ENCODE peak calls at places on chromosomes 12 and 14, in six cellular contexts. K is cardiac fibroblast, B is WERI-Rb-1, N is choroid plexus epithelial cell, P is fibroblast of pulmonary artery, Y is uterus. X is an unnamed sample.

GRCh38 chr12:98591209-98591608 is 2.3 kb upstream of the SLC25A3 start:
- DNase-seq in P (peak), Y (no peak), K (no peak), N (peak), B (no peak), X (no peak)

GRCh38 chr12:85688837-85689236 is 147.4 kb downstream of the RASSF9 start:
- DNase-seq in B (no peak), Y (no peak), K (peak), P (peak), N (peak), X (no peak)

GRCh38 chr14:24542346-24542936 is 33.6 kb downstream of the CTSG start:
- DNase-seq in N (no peak), K (peak), P (no peak), B (no peak), Y (no peak), X (peak)

GRCh38 chr14:71931492-71932228 is 569 bp upstream of the RGS6 start:
- DNase-seq in P (no peak), B (peak), K (no peak), N (peak), Y (no peak), X (peak)

GRCh38 chr12:106323537-106323936 is 21.0 kb downstream of the TCP11L2 start:
- DNase-seq in N (no peak), Y (no peak), B (no peak), K (no peak), P (no peak), X (no peak)

GRCh38 chr14:69266572-69267345 is 6.8 kb downstream of the GALNT16 start:
- DNase-seq in K (no peak), P (no peak), N (no peak), B (no peak), Y (no peak), X (no peak)

GRCh38 chr12:131018808-131019397 is 65.2 kb downstream of the ADGRD1 start:
- DNase-seq in Y (no peak), K (no peak), N (no peak), P (no peak), B (no peak), X (no peak)

GRCh38 chr12:94618995-94619695 is 31.2 kb downstream of the TMCC3 start:
- DNase-seq in B (no peak), K (peak), P (peak), Y (no peak), N (peak), X (peak)

GRCh38 chr12:55847603-55848329 is 5.0 kb upstream of the MMP19 start:
- DNase-seq in P (peak), N (peak), Y (peak), B (no peak), K (peak), X (peak)

GRCh38 chr12:59695379-59695778 is 99.5 kb downstream of the SLC16A7 start:
- DNase-seq in B (no peak), N (peak), K (peak), P (peak), Y (no peak), X (peak)

GRCh38 chr12:53757095-53757770 is 5.5 kb upstream of the CISTR start:
- DNase-seq in K (peak), N (peak), P (peak), Y (peak), B (peak), X (peak)

GRCh38 chr14:68704736-68705720 is 87.8 kb downstream of the ZFP36L1 start:
- DNase-seq in N (no peak), P (peak), Y (peak), K (peak), B (no peak), X (peak)

GRCh38 chr14:58200480-58200841 is 512 bp downstream of the ACTR10 start:
- DNase-seq in P (no peak), B (no peak), Y (no peak), N (no peak), K (no peak), X (peak)

GRCh38 chr12:52063986-52064649 is 5.7 kb upstream of the ATG101 start:
- DNase-seq in N (peak), Y (no peak), K (peak), P (peak), B (no peak), X (peak)

GRCh38 chr14:49908433-49908782 is 15.5 kb downstream of the ARF6 start:
- DNase-seq in N (no peak), Y (no peak), P (no peak), B (no peak), K (peak), X (no peak)

GRCh38 chr12:95970905-95971304 is 25.2 kb downstream of the HAL start:
- DNase-seq in P (no peak), B (no peak), K (no peak), Y (no peak), N (peak), X (no peak)

GRCh38 chr12:131836193-131836592 is 8.0 kb downstream of the MMP17 start:
- DNase-seq in K (peak), N (peak), Y (no peak), P (no peak), B (no peak), X (no peak)

GRCh38 chr12:124318336-124319020 is 23.6 kb downstream of the RFLNA start:
- DNase-seq in K (no peak), B (no peak), P (no peak), N (no peak), Y (no peak), X (no peak)

GRCh38 chr14:36582011-36582873 is at the start of gene NKX2-8:
- DNase-seq in Y (no peak), P (no peak), B (no peak), K (no peak), N (no peak), X (peak)

GRCh38 chr14:78848234-78848820 is 678.2 kb downstream of the NRXN3 start:
- DNase-seq in B (peak), N (peak), P (peak), Y (no peak), K (peak), X (peak)

GRCh38 chr14:92531151-92531873 is 17.7 kb downstream of the RIN3 start:
- DNase-seq in Y (no peak), K (no peak), P (no peak), B (no peak), N (no peak), X (no peak)

GRCh38 chr12:63940295-63940997 is 95.9 kb downstream of the SRGAP1 start:
- DNase-seq in N (no peak), P (no peak), K (no peak), Y (no peak), B (no peak), X (no peak)

GRCh38 chr12:60333461-60333860 is 737.6 kb downstream of the SLC16A7 start:
- DNase-seq in N (peak), Y (no peak), P (no peak), B (no peak), K (peak), X (peak)

GRCh38 chr12:46915861-46916260 is 90.1 kb upstream of the SLC38A4 start:
- DNase-seq in N (no peak), Y (no peak), K (peak), B (no peak), P (peak), X (no peak)
- TF ChIP-seq CTCF in N (no peak), Y (no peak), K (no peak), B (no peak), P (no peak), X (no peak)

GRCh38 chr14:88233915-88234314 is 89.2 kb downstream of the KCNK10 start:
- DNase-seq in Y (no peak), P (peak), K (peak), N (peak), B (peak), X (peak)
- TF ChIP-seq CTCF in Y (no peak), P (peak), K (no peak), N (no peak), B (peak), X (peak)

GRCh38 chr12:110015132-110015531 is 15.9 kb downstream of the ANKRD13A start:
- DNase-seq in Y (no peak), B (no peak), P (no peak), N (no peak), K (no peak), X (no peak)

GRCh38 chr12:110022980-110023633 is 23.9 kb downstream of the ANKRD13A start:
- DNase-seq in K (peak), B (no peak), N (peak), P (peak), Y (no peak), X (no peak)

GRCh38 chr12:110023634-110024023 is 24.4 kb downstream of the ANKRD13A start:
- DNase-seq in Y (no peak), N (no peak), P (no peak), K (no peak), B (peak), X (no peak)

GRCh38 chr12:110020956-110021355 is 21.7 kb downstream of the ANKRD13A start:
- DNase-seq in N (no peak), B (no peak), Y (no peak), P (no peak), K (no peak), X (no peak)
- TF ChIP-seq CTCF in N (no peak), B (no peak), Y (no peak), P (no peak), K (no peak), X (no peak)

GRCh38 chr14:75128596-75128990 is 1.7 kb upstream of the NEK9 start:
- DNase-seq in B (no peak), P (no peak), N (no peak), Y (no peak), K (no peak), X (no peak)

GRCh38 chr14:75126121-75126544 is 715 bp downstream of the NEK9 start:
- DNase-seq in B (no peak), Y (no peak), N (no peak), K (peak), P (no peak), X (no peak)

GRCh38 chr14:75125617-75126016 is 1.2 kb downstream of the NEK9 start:
- DNase-seq in B (no peak), K (peak), N (peak), P (peak), Y (no peak), X (peak)

GRCh38 chr14:75127903-75128595 is 1.2 kb upstream of the NEK9 start:
- DNase-seq in B (no peak), Y (no peak), K (no peak), N (no peak), P (no peak), X (no peak)

DNA sequence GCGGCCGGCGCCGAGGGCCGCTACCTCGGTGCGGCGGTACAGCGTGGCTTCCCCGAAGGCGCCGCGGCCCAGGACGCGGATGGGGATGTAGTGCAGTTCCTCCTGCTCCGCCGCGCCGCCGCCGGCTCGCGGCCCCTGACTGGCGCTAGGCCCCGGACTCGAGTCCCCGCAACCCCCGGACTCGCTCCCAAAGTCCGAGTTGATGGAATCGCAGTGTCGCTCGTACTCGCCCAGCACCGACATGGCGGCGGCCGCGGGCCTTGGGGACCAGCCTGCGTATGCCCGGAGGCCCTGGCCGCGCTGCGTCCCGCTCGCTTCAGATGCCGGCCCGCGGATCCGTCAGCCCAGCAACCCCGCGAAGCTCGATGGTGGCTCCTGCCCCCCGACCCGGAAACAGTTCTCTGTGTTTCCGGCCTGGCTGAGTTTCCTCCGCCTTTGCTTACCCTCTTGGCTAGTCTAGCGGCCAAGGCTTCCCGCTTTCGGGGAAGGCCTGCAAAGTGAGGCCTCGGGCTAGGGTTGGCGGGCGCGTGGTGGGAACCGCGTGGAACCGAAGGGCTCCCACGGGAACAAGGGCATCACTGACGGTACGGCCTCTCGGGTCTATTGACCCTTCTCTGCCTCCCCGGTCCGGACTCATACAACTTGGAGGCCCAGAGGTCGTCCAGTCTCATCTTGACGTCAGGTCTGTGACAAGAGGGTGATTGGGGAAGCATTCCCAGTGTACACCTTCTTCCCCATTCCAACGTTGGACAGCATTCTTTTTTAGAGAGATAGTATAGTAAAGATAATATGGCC is at the start of gene NEK9:
- DNase-seq in N (peak), B (peak), Y (peak), K (peak), P (peak), X (peak)
- TF ChIP-seq CTCF in N (no peak), B (no peak), Y (no peak), K (no peak), P (no peak), X (no peak)

DNA sequence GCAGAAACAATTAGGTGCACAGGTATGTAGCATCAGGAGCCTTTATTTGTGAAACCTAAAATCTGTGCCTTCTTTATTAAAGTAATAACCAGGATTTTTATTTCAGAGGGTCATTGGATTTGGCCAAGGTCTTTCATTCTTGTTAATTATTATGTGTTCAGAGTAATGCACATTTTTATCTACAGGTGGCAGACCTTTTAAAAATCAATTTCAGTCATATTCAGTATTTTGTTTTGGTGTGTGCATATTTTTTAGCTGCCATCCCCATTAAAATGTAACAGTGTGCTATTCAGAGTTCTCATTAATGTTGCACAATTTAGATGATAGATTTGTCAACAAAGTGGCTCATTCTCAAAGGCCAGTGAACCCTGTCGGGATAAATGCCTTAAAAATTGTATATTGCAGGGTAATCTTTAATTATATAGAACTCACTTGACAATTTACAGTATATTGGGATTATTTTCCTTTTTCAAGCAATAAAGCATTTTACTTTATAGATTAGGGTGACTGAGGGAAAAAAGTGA is 319.3 kb upstream of the SOX5 start:
- DNase-seq in B (no peak), N (no peak), Y (no peak), P (peak), K (no peak), X (no peak)
- TF ChIP-seq CTCF in B (no peak), N (peak), Y (no peak), P (no peak), K (no peak), X (peak)

GRCh38 chr12:43337571-43338497 is 214.2 kb downstream of the ADAMTS20 start:
- DNase-seq in Y (no peak), P (no peak), K (peak), B (no peak), N (peak), X (peak)
- TF ChIP-seq CTCF in Y (no peak), P (no peak), K (no peak), B (no peak), N (no peak), X (no peak)

GRCh38 chr12:8562310-8562709 is 21.6 kb upstream of the CLEC4E start:
- DNase-seq in K (no peak), Y (no peak), P (no peak), N (no peak), B (no peak), X (no peak)
- TF ChIP-seq CTCF in K (no peak), Y (no peak), P (no peak), N (no peak), B (no peak), X (no peak)

GRCh38 chr12:99658950-99659349 is 11.4 kb downstream of the GARIN6 start:
- DNase-seq in P (peak), K (peak), Y (no peak), N (peak), B (no peak), X (peak)
- TF ChIP-seq CTCF in P (no peak), K (no peak), Y (peak), N (no peak), B (no peak), X (peak)

X was measured in MCF 10A.